ENCODE peak calls at places on chromosomes 1 and 21, in eight cellular contexts. O, W, S, Q, E, R, A and I are unnamed samples.

GRCh38 chr1:2499986-2500596 is 24.0 kb downstream of the PLCH2 start:
- DNase-seq in O (no peak), W (no peak), S (no peak), Q (no peak), E (no peak), R (no peak), A (no peak), I (no peak)

GRCh38 chr1:55081188-55081904 is 42.0 kb downstream of the PCSK9 start:
- DNase-seq in O (no peak), W (no peak), S (no peak), Q (no peak), E (no peak), R (no peak), A (no peak), I (no peak)

GRCh38 chr1:27973771-27974452 is 14.1 kb downstream of the XKR8 start:
- DNase-seq in O (no peak), W (no peak), S (no peak), Q (no peak), E (no peak), R (no peak), A (no peak), I (no peak)

GRCh38 chr21:28601708-28602107 is 391.0 kb downstream of the LTN1 start:
- DNase-seq in O (no peak), W (no peak), S (no peak), Q (no peak), E (no peak), R (no peak), A (no peak), I (no peak)

GRCh38 chr21:38067086-38067739 is 151.0 kb upstream of the KCNJ6 start:
- DNase-seq in O (no peak), W (no peak), S (no peak), Q (no peak), E (no peak), R (no peak), A (no peak), I (no peak)

GRCh38 chr1:240462766-240463410 is 149.1 kb downstream of the GREM2 start:
- DNase-seq in O (no peak), W (no peak), S (no peak), Q (no peak), E (no peak), R (no peak), A (no peak), I (no peak)

GRCh38 chr1:58156124-58156468 is 390.4 kb downstream of the OMA1 start:
- DNase-seq in O (no peak), W (no peak), S (no peak), Q (no peak), E (no peak), R (no peak), A (no peak), I (no peak)

GRCh38 chr1:211603191-211603701 is 24.3 kb upstream of the SLC30A1 start:
- DNase-seq in O (no peak), W (no peak), S (no peak), Q (no peak), E (no peak), R (no peak), A (peak; percentile 78), I (no peak)

GRCh38 chr1:110585426-110585825 is 20.7 kb downstream of the KCNA2 start:
- DNase-seq in O (no peak), W (no peak), S (no peak), Q (peak; percentile 26), E (no peak), R (no peak), A (no peak), I (no peak)

GRCh38 chr1:19597463-19598309 is 46.4 kb upstream of the NBL1 start:
- DNase-seq in O (peak; percentile 27), W (no peak), S (no peak), Q (no peak), E (peak; percentile 62), R (no peak), A (no peak), I (no peak)

GRCh38 chr1:7302126-7302525 is 469.0 kb upstream of the VAMP3 start:
- DNase-seq in O (no peak), W (no peak), S (no peak), Q (no peak), E (no peak), R (no peak), A (no peak), I (no peak)

GRCh38 chr1:226044514-226045132 is 17.9 kb upstream of the H3-3A start:
- DNase-seq in O (no peak), W (no peak), S (no peak), Q (no peak), E (no peak), R (no peak), A (no peak), I (no peak)

GRCh38 chr1:199878818-199879217 is 148.7 kb upstream of the NR5A2 start:
- DNase-seq in O (no peak), W (no peak), S (no peak), Q (no peak), E (no peak), R (no peak), A (no peak), I (no peak)

GRCh38 chr1:198101716-198102453 is 54.9 kb upstream of the NEK7 start:
- DNase-seq in O (no peak), W (no peak), S (no peak), Q (no peak), E (no peak), R (no peak), A (no peak), I (no peak)

GRCh38 chr1:9890224-9890731 is 19.8 kb downstream of the CTNNBIP1 start:
- DNase-seq in O (peak; percentile 21), W (no peak), S (no peak), Q (peak; percentile 64), E (peak; percentile 30), R (peak; percentile 60), A (no peak), I (peak; percentile 58)
- H3K4me1 ChIP-seq in O (peaks cover 19% of the 10 kb centered on the region), W (peaks cover 95% of the 10 kb centered on the region), S (peaks cover 12% of the 10 kb centered on the region), Q (peaks cover 28% of the 10 kb centered on the region), E (peaks cover 16% of the 10 kb centered on the region), R (peaks cover 26% of the 10 kb centered on the region), A (no peaks in the 10 kb centered on the region), I (peaks cover 6% of the 10 kb centered on the region)

DNA sequence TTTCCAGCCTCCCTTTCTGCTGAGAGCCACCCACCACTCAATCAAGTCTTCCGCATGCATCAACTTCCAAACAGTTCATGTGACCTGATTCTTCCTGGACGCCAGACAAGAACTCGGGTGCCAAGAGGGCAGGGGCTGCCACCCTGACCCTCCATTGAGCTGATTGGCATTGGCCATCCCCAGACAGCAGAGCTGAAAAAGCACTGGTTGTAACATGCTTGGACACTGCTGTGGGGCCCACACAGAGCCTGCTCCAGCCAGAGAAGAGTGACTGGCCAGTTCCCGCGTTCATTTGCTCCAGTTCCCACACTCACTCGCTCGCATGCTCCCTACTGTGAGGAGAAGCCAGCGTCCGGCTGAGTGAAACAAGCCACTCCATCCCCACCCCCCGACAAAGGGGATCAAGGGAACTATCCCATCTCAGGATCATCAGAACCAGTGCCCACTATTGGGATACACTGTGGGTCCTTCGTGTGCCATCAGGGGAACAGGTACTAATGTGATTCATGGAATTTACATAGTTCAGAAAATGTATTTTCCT is 420.3 kb downstream of the NPHP4 start:
- DNase-seq in O (no peak), W (no peak), S (no peak), Q (no peak), E (no peak), R (no peak), A (no peak), I (no peak)
- TF ChIP-seq POLR2A in O (no peak), W (no peak), S (no peak), Q (no peak), E (no peak), R (no peak), A (no peak), I (no peak)

DNA sequence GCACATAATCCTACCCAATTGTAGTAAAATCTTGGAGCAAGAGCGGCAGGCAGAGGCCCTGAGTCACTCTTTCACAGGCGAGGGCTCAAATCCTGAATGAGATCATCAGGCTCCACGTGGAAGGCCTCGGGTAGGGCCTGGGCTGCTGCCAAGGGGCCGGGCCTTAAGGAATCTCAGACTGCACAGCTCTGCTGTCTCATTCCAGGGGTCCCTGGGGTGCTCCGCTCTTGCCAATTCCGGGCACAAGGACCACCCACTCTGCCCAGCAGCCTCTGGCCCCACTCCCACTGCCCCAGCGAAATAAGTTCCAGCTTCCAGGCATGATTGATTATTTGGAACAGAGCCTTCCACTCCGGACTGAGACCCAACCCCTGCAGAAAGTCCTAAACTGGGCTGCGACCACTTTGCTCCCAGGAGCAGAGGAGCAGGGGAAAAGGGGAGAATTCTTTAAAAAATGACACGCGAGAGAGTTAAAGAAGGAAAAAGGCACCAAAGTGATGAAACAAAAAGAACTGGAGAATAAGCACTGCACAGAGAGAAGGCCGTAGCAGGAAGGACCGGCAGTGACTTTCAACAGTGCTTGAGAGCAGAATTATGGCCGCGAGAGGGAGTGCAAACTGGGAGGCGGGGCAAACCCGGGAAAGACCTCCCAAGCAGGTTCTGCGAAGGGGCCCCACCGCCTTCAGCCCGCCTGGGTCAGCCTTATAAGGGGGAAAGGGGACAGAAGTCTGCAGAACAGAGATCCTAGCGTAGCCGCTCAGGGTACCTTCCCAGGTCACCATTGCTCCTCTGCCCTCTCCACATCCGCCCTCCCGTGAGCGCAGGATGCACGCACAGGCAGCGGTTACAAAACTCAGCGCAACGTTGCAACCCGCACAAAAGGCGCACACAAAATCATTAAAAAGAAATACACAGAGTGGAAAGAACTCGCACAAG is 2.0 kb downstream of the ADAMTS1 start:
- DNase-seq in O (no peak), W (no peak), S (no peak), Q (peak; percentile 87), E (no peak), R (peak; percentile 93), A (peak; percentile 81), I (peak; percentile 86)
- H3K9me3 ChIP-seq in O (no peaks in the 10 kb centered on the region), W (no peaks in the 10 kb centered on the region), S (no peaks in the 10 kb centered on the region), Q (no peaks in the 10 kb centered on the region), E (no peaks in the 10 kb centered on the region), R (no peaks in the 10 kb centered on the region), A (no peaks in the 10 kb centered on the region), I (no peaks in the 10 kb centered on the region)

GRCh38 chr1:235643837-235644692 is 5.5 kb downstream of the GNG4 start:
- DNase-seq in O (no peak), W (no peak), S (no peak), Q (no peak), E (no peak), R (no peak), A (no peak), I (no peak)

GRCh38 chr1:235642021-235642942 is 7.3 kb downstream of the GNG4 start:
- DNase-seq in O (no peak), W (no peak), S (no peak), Q (peak; percentile 37), E (peak; percentile 34), R (no peak), A (no peak), I (no peak)

GRCh38 chr1:235644693-235645305 is 4.8 kb downstream of the GNG4 start:
- DNase-seq in O (no peak), W (no peak), S (no peak), Q (no peak), E (no peak), R (no peak), A (no peak), I (no peak)

GRCh38 chr1:235640580-235640979 is 9.0 kb downstream of the GNG4 start:
- DNase-seq in O (no peak), W (no peak), S (no peak), Q (no peak), E (no peak), R (no peak), A (no peak), I (no peak)

DNA sequence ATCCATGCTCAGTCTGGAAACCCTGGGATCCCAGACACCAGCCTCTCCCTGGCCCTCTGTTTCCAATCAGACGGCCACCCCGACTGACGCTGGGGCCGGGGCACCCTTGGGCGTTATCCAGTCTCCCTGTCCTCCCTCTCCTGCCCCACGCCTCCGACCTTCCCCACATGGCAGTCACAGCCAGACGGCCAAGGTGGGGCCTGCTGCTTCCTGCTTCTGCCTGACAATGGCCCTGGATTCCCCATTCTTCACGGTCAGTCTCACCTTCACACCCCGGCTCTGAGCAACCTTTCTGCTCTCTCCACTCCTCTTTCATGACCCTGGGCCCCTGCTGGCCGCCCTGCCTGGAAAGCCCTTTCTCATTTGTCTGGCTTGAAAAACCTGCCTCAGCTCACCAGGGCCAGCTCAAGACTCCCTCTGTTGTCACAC is 6.6 kb downstream of the GNG4 start:
- DNase-seq in O (no peak), W (no peak), S (no peak), Q (no peak), E (no peak), R (no peak), A (no peak), I (no peak)
- H3K4me1 ChIP-seq in O (no peaks in the 10 kb centered on the region), W (peaks cover 19% of the 10 kb centered on the region), S (peaks cover 18% of the 10 kb centered on the region), Q (no peaks in the 10 kb centered on the region), E (peaks cover 5% of the 10 kb centered on the region), R (no peaks in the 10 kb centered on the region), A (no peaks in the 10 kb centered on the region), I (no peaks in the 10 kb centered on the region)